ENCODE peak calls at places on chromosomes 1 and 21, in eight cellular contexts. Q is heart left ventricle; M is naive thymus-derived CD4-positive, alpha-beta T cell; K is effector memory CD4-positive, alpha-beta T cell; T is tibial artery; F is CD4-positive, CD25-positive, alpha-beta regulatory T cell; P is neural progenitor cell; E is Panc1. U is an unnamed sample.

GRCh38 chr1:3789421-3790300 is 6.6 kb downstream of the LRRC47 start:
- DNase-seq in Q (no peak), M (no peak), K (no peak), T (no peak), F (no peak), P (no peak), E (no peak), U (no peak)

GRCh38 chr1:91011726-91012125 is 10.1 kb downstream of the ZNF644 start:
- DNase-seq in Q (no peak), M (no peak), K (no peak), T (no peak), F (no peak), P (no peak), E (no peak), U (no peak)

GRCh38 chr1:197955486-197956394 is 38.6 kb downstream of the LHX9 start:
- DNase-seq in Q (no peak), M (no peak), K (no peak), T (no peak), F (no peak), P (no peak), E (no peak), U (peak; percentile 18)

GRCh38 chr1:107787299-107787698 is 177.7 kb downstream of the VAV3 start:
- DNase-seq in Q (no peak), M (no peak), K (no peak), T (no peak), F (no peak), P (peak; percentile 18), E (no peak), U (no peak)

GRCh38 chr1:24535021-24535424 is 20.9 kb upstream of the NCMAP start:
- DNase-seq in Q (no peak), M (peak; percentile 48), K (peak; percentile 69), T (no peak), F (peak; percentile 82), P (no peak), E (no peak), U (no peak)

GRCh38 chr1:209751627-209752231 is 4.1 kb upstream of the TRAF3IP3 start:
- DNase-seq in Q (no peak), M (no peak), K (no peak), T (no peak), F (peak; percentile 28), P (no peak), E (no peak), U (no peak)

GRCh38 chr1:21257431-21258135 is 32.7 kb downstream of the ECE1 start:
- DNase-seq in Q (no peak), M (no peak), K (no peak), T (no peak), F (no peak), P (no peak), E (no peak), U (no peak)

GRCh38 chr1:185483647-185484450 is 166.8 kb upstream of the IVNS1ABP start:
- DNase-seq in Q (no peak), M (no peak), K (no peak), T (no peak), F (no peak), P (peak; percentile 39), E (no peak), U (peak; percentile 51)

GRCh38 chr1:32500387-32501209 is 35.7 kb downstream of the ZBTB8B start:
- DNase-seq in Q (peak; percentile 79), M (peak; percentile 15), K (no peak), T (peak; percentile 87), F (no peak), P (peak; percentile 93), E (no peak), U (no peak)

GRCh38 chr1:158126425-158126824 is 54.3 kb upstream of the CD1D start:
- DNase-seq in Q (no peak), M (no peak), K (no peak), T (no peak), F (no peak), P (no peak), E (no peak), U (no peak)

GRCh38 chr1:171984850-171985485 is 143.7 kb downstream of the DNM3 start:
- DNase-seq in Q (no peak), M (no peak), K (no peak), T (no peak), F (peak; percentile 46), P (peak; percentile 58), E (no peak), U (no peak)

DNA sequence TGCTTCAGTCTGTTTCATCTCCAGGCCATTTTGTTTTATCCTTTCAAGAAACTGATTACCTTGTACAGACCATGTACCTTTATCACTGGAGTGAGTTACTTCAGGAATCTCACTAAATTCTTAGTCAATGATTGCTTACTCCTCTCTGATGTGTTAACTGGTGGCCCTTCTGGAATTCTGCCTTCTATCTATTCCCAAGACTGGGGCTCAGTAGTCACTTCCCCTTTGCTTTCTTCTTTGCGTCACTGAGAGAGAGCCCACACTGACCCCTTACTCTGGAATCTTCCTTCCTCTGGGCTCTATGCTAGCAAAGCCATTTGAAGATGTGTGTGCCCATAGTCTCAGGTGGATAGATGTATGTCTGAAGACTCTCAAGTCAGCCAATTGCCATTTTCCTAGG is 34.6 kb downstream of the XCL2 start:
- DNase-seq in Q (no peak), M (no peak), K (no peak), T (no peak), F (no peak), P (no peak), E (no peak), U (no peak)
- H3K9me3 ChIP-seq in Q (no peaks in the 10 kb centered on the region), M (no peaks in the 10 kb centered on the region), K (no peaks in the 10 kb centered on the region), T (no peaks in the 10 kb centered on the region), F (no peaks in the 10 kb centered on the region), P (no peaks in the 10 kb centered on the region), E (no peaks in the 10 kb centered on the region), U (no peaks in the 10 kb centered on the region)

GRCh38 chr21:33360281-33360680 is 35.5 kb downstream of the IFNAR1 start:
- DNase-seq in Q (no peak), M (no peak), K (no peak), T (no peak), F (no peak), P (no peak), E (no peak), U (no peak)

GRCh38 chr21:33364830-33365229 is 38.4 kb upstream of the IFNGR2 start:
- DNase-seq in Q (no peak), M (no peak), K (no peak), T (no peak), F (no peak), P (no peak), E (no peak), U (no peak)

GRCh38 chr21:33359446-33359845 is 34.7 kb downstream of the IFNAR1 start:
- DNase-seq in Q (no peak), M (no peak), K (no peak), T (no peak), F (no peak), P (no peak), E (no peak), U (no peak)

GRCh38 chr21:33360871-33361602 is 36.3 kb downstream of the IFNAR1 start:
- DNase-seq in Q (peak; percentile 77), M (peak; percentile 84), K (peak; percentile 76), T (peak; percentile 82), F (peak; percentile 84), P (peak; percentile 78), E (peak; percentile 67), U (no peak)

DNA sequence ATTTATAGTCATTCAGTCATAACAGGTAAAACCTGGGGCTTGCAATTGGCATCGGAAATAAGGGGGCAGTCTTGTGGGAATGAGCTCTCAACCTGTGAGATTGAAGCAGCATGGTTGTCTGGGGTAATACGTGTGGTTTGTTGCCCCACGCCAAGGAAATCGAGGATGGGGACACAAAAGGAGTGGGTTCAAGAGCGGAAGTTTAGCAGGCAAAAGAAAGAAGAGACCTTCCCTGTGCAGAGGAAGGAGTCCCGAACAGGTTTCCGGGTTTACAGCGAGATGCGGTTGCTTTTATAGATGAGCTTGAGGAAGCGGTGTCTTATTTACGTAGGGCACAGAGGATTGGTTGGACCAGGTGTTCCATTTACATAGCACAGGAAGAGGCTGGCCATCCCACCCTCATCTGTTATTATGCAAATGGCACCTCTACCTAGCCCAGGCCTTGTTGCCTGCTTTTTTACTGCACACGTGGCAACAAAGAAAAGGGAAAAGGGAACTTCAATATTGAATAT is 37.3 kb downstream of the IFNAR1 start:
- DNase-seq in Q (no peak), M (peak; percentile 44), K (peak; percentile 73), T (no peak), F (peak; percentile 88), P (peak; percentile 62), E (no peak), U (no peak)
- H3K27ac ChIP-seq in Q (peak overlapping the region; percentile 75), M (peak overlapping the region; percentile 63), K (peak overlapping the region; percentile 64), T (no peak overlapping the region), F (peak overlapping the region; percentile 78), P (no peak overlapping the region), E (no peak overlapping the region), U (no peak overlapping the region)

DNA sequence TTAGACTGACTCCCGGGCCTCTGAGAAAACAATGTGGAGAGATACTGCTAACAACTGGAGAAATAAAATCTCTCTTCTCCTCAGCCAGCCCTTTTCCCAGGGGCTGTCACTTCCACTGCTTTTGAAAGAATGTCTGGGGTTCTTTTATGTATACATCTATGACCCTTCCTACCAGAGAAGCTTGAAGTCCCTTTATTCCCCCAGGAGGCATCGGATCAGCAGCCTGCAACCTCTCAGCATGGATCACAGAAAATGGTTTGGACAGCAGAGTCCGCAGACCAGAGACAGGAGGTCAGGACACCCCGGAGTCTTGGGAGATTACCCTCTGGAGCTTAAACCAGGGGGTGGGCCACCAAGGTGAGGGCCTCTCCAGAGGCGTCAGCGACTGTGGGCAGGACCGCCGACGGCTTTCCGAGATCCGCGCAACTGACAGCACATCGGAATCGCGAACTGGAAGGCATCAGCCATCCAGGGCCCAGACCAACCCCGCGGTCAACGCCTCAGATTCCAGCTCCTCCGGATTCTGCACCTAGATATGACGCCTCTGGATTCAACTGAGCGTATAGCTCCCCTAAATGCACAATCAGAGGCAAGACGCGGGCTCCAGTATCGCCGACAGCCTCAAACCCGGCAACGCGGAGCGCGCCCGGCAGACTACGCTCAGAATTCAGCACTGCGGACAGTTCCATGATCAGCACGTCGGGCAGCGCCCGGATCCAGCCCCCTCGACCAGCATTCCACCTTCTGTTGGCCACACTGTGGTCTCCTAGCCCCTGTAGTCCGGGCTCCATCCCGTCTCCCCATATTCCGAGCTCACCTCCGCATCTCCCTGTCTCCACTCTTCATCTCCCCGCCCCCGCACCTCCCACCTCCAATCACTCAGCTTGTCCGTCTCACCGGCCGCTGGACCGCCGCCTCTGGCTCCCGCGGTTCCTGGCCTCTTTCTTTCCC is 854 bp downstream of the EPHA10 start:
- DNase-seq in Q (peak; percentile 43), M (no peak), K (no peak), T (no peak), F (peak; percentile 28), P (peak; percentile 95), E (no peak), U (peak; percentile 6)
- H3K4me3 ChIP-seq in Q (no peak overlapping the region), M (no peak overlapping the region), K (no peak overlapping the region), T (no peak overlapping the region), F (no peak overlapping the region), P (peak overlapping the region; percentile 26), E (no peak overlapping the region), U (no peak overlapping the region)

GRCh38 chr21:20334585-20334984 is 663.6 kb upstream of the NCAM2 start:
- DNase-seq in Q (no peak), M (no peak), K (no peak), T (no peak), F (no peak), P (no peak), E (no peak), U (no peak)

GRCh38 chr21:20330652-20331051 is 667.6 kb upstream of the NCAM2 start:
- DNase-seq in Q (no peak), M (no peak), K (no peak), T (no peak), F (no peak), P (no peak), E (no peak), U (no peak)

DNA sequence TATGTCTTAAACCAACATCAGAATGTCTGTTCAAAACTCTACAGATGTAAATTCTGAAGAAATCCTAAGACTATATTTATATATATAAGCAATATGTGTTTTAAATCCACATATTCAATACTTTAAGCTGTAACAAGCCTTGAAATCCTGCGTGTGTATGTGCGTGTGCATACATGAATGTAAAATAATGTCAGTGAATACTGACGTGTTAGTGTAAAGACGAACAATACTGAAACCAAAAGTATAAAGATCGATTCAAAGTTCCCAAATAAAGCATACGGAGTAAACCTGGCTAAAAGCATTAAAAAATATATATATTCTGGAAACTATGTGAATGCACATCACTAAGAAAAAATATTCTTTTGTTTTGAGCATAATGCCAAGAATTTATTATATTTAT is 668.6 kb upstream of the NCAM2 start:
- DNase-seq in Q (no peak), M (no peak), K (no peak), T (no peak), F (no peak), P (no peak), E (no peak), U (no peak)
- H3K9me3 ChIP-seq in Q (peaks cover 12% of the 10 kb centered on the region), M (no peaks in the 10 kb centered on the region), K (no peaks in the 10 kb centered on the region), T (no peaks in the 10 kb centered on the region), F (peaks cover 21% of the 10 kb centered on the region), P (no peaks in the 10 kb centered on the region), E (no peaks in the 10 kb centered on the region), U (peaks cover 12% of the 10 kb centered on the region)

U was measured in AG04450.